ENCODE peak calls at places on chromosomes 11 and 22, in four cellular contexts. D is AG04450; Y is stimulated activated CD4-positive, alpha-beta T cell treated with anti-CD3 and anti-CD28 coated beads, Interleukin-4, amount 100 ng/mL, for 48 hours; Z is T-helper 9 cell. I is an unnamed sample.

GRCh38 chr11:1390603-1391164 is 950 bp downstream of the BRSK2 start:
- DNase-seq in Z (no peak), D (no peak), Y (no peak), I (no peak)

GRCh38 chr11:120985718-120986569 is 38.0 kb upstream of the TBCEL start:
- DNase-seq in D (no peak), Z (no peak), Y (peak), I (no peak)

GRCh38 chr11:8759634-8760033 is 77.0 kb downstream of the RPL27A start:
- DNase-seq in Y (no peak), D (no peak), Z (no peak), I (no peak)

GRCh38 chr11:86152006-86152862 is 83.3 kb upstream of the PICALM start:
- DNase-seq in Z (no peak), D (no peak), Y (no peak), I (no peak)

GRCh38 chr22:47367993-47368945 is 605.8 kb downstream of the TBC1D22A start:
- DNase-seq in D (no peak), Z (no peak), Y (no peak), I (no peak)

GRCh38 chr11:92554662-92555061 is 330.0 kb downstream of the FAT3 start:
- DNase-seq in D (no peak), Y (no peak), Z (no peak), I (no peak)

GRCh38 chr11:35944503-35945136 is 758 bp downstream of the LDLRAD3 start:
- DNase-seq in Z (no peak), Y (no peak), D (no peak), I (no peak)

GRCh38 chr22:45240137-45240809 is 421 bp downstream of the KIAA0930 start:
- DNase-seq in D (no peak), Z (no peak), Y (peak), I (no peak)

GRCh38 chr11:131969261-131969660 is 598.8 kb downstream of the NTM start:
- DNase-seq in Z (no peak), Y (no peak), D (no peak), I (no peak)

GRCh38 chr11:2298795-2299747 is 2.6 kb downstream of the C11orf21 start:
- DNase-seq in Y (no peak), D (no peak), Z (no peak), I (no peak)

GRCh38 chr11:624705-625635 is at the start of gene CDHR5:
- DNase-seq in Y (no peak), Z (no peak), D (no peak), I (no peak)